ENCODE peak calls at places on chromosomes 5 and 9, in four cellular contexts. One of them, this sample, is unnamed.

GRCh38 chr5:72378636-72379289 is 58.6 kb downstream of the PTCD2 start:
- DNase-seq in PC-3: peak; percentile 91
- DNase-seq in SK-N-SH: peak; percentile 21
- DNase-seq in fibroblast of the aortic adventitia: peak; percentile 92
- DNase-seq in this sample: no peak

GRCh38 chr5:66710557-66710956 is 114.4 kb downstream of the MAST4 start:
- DNase-seq in PC-3: no peak
- DNase-seq in SK-N-SH: no peak
- DNase-seq in fibroblast of the aortic adventitia: peak; percentile 80
- DNase-seq in this sample: no peak

GRCh38 chr9:91847576-91847975 is 102.5 kb downstream of the ROR2 start:
- DNase-seq in PC-3: no peak
- DNase-seq in SK-N-SH: peak; percentile 44
- DNase-seq in fibroblast of the aortic adventitia: peak; percentile 82
- DNase-seq in this sample: no peak

GRCh38 chr5:160493806-160494317 is 72.2 kb downstream of the PTTG1 start:
- DNase-seq in PC-3: no peak
- DNase-seq in SK-N-SH: no peak
- DNase-seq in fibroblast of the aortic adventitia: no peak
- DNase-seq in this sample: no peak

GRCh38 chr9:92807757-92808725 is 43.4 kb upstream of the BICD2 start:
- DNase-seq in PC-3: no peak
- DNase-seq in SK-N-SH: peak; percentile 47
- DNase-seq in fibroblast of the aortic adventitia: no peak
- DNase-seq in this sample: no peak

GRCh38 chr5:10337986-10338385 is 15.5 kb upstream of the MARCHF6 start:
- DNase-seq in PC-3: no peak
- DNase-seq in SK-N-SH: no peak
- DNase-seq in fibroblast of the aortic adventitia: no peak
- DNase-seq in this sample: no peak

GRCh38 chr5:111752426-111752965 is 4.5 kb downstream of the NREP start:
- DNase-seq in PC-3: no peak
- DNase-seq in SK-N-SH: no peak
- DNase-seq in fibroblast of the aortic adventitia: no peak
- DNase-seq in this sample: no peak

GRCh38 chr5:107359916-107360234 is 310.9 kb downstream of the EFNA5 start:
- DNase-seq in PC-3: no peak
- DNase-seq in SK-N-SH: no peak
- DNase-seq in fibroblast of the aortic adventitia: no peak
- DNase-seq in this sample: no peak

GRCh38 chr9:123322771-123323481 is 33.1 kb upstream of the CRB2 start:
- DNase-seq in PC-3: no peak
- DNase-seq in SK-N-SH: no peak
- DNase-seq in fibroblast of the aortic adventitia: no peak
- DNase-seq in this sample: no peak

GRCh38 chr9:113963914-113964739 is 88.0 kb downstream of the ZNF618 start:
- DNase-seq in PC-3: no peak
- DNase-seq in SK-N-SH: no peak
- DNase-seq in fibroblast of the aortic adventitia: peak; percentile 65
- DNase-seq in this sample: no peak

GRCh38 chr9:137064027-137064879 is 6.1 kb downstream of the SAPCD2 start:
- DNase-seq in PC-3: peak; percentile 46
- DNase-seq in SK-N-SH: peak; percentile 89
- DNase-seq in fibroblast of the aortic adventitia: peak; percentile 47
- DNase-seq in this sample: peak; percentile 95

GRCh38 chr9:108382267-108382666 is 473.5 kb downstream of the ACTL7B start:
- DNase-seq in PC-3: no peak
- DNase-seq in SK-N-SH: no peak
- DNase-seq in fibroblast of the aortic adventitia: no peak
- DNase-seq in this sample: no peak

GRCh38 chr5:167678457-167678856 is 613.0 kb upstream of the WWC1 start:
- DNase-seq in PC-3: peak; percentile 31
- DNase-seq in SK-N-SH: no peak
- DNase-seq in fibroblast of the aortic adventitia: no peak
- DNase-seq in this sample: no peak

GRCh38 chr5:137231535-137231934 is 267.6 kb downstream of the SPOCK1 start:
- DNase-seq in PC-3: peak; percentile 69
- DNase-seq in SK-N-SH: no peak
- DNase-seq in fibroblast of the aortic adventitia: peak; percentile 56
- DNase-seq in this sample: no peak

GRCh38 chr9:107389617-107390071 is 99.9 kb downstream of the KLF4 start:
- DNase-seq in PC-3: peak; percentile 4
- DNase-seq in SK-N-SH: no peak
- DNase-seq in fibroblast of the aortic adventitia: peak; percentile 62
- DNase-seq in this sample: no peak

GRCh38 chr9:93052791-93053540 is 5.5 kb upstream of the SUSD3 start:
- DNase-seq in PC-3: no peak
- DNase-seq in SK-N-SH: no peak
- DNase-seq in fibroblast of the aortic adventitia: no peak
- DNase-seq in this sample: peak; percentile 65

GRCh38 chr5:124599048-124599973 is 147.1 kb downstream of the ZNF608 start:
- DNase-seq in PC-3: peak; percentile 48
- DNase-seq in SK-N-SH: peak; percentile 56
- DNase-seq in fibroblast of the aortic adventitia: peak; percentile 54
- DNase-seq in this sample: no peak

GRCh38 chr5:113043491-113043931 is 66.9 kb downstream of the DCP2 start:
- DNase-seq in PC-3: peak; percentile 20
- DNase-seq in SK-N-SH: peak; percentile 88
- DNase-seq in fibroblast of the aortic adventitia: no peak
- DNase-seq in this sample: no peak

GRCh38 chr9:107274953-107275422 is 8.1 kb upstream of the RAD23B start:
- DNase-seq in PC-3: peak; percentile 88
- DNase-seq in SK-N-SH: no peak
- DNase-seq in fibroblast of the aortic adventitia: peak; percentile 99
- DNase-seq in this sample: no peak

GRCh38 chr9:18255158-18255629 is 218.8 kb upstream of the ADAMTSL1 start:
- DNase-seq in PC-3: peak; percentile 88
- DNase-seq in SK-N-SH: peak; percentile 68
- DNase-seq in fibroblast of the aortic adventitia: peak; percentile 93
- DNase-seq in this sample: peak; percentile 60

GRCh38 chr5:158755221-158755620 is 344.5 kb downstream of the EBF1 start:
- DNase-seq in PC-3: no peak
- DNase-seq in SK-N-SH: no peak
- DNase-seq in fibroblast of the aortic adventitia: no peak
- DNase-seq in this sample: no peak

GRCh38 chr5:119347574-119347973 is 8.2 kb upstream of the TNFAIP8 start:
- DNase-seq in PC-3: no peak
- DNase-seq in SK-N-SH: no peak
- DNase-seq in fibroblast of the aortic adventitia: no peak
- DNase-seq in this sample: no peak

GRCh38 chr9:17005085-17005484 is 129.8 kb upstream of the CNTLN start:
- DNase-seq in PC-3: peak; percentile 34
- DNase-seq in SK-N-SH: no peak
- DNase-seq in fibroblast of the aortic adventitia: peak; percentile 84
- DNase-seq in this sample: peak; percentile 47

GRCh38 chr9:123686131-123686848 is 243.6 kb downstream of the DENND1A start:
- DNase-seq in PC-3: peak; percentile 59
- DNase-seq in SK-N-SH: no peak
- DNase-seq in fibroblast of the aortic adventitia: peak; percentile 30
- DNase-seq in this sample: no peak

GRCh38 chr5:133602829-133603380 is 9.4 kb downstream of the FSTL4 start:
- DNase-seq in PC-3: no peak
- DNase-seq in SK-N-SH: no peak
- DNase-seq in fibroblast of the aortic adventitia: no peak
- DNase-seq in this sample: no peak

GRCh38 chr9:107691649-107692048 is 202.1 kb upstream of the KLF4 start:
- DNase-seq in PC-3: no peak
- DNase-seq in SK-N-SH: no peak
- DNase-seq in fibroblast of the aortic adventitia: no peak
- DNase-seq in this sample: no peak

GRCh38 chr5:150780180-150780692 is 1.7 kb downstream of the SMIM3 start:
- DNase-seq in PC-3: no peak
- DNase-seq in SK-N-SH: no peak
- DNase-seq in fibroblast of the aortic adventitia: peak; percentile 39
- DNase-seq in this sample: no peak

GRCh38 chr9:135961277-135961705 is at the start of gene UBAC1:
- DNase-seq in PC-3: peak; percentile 92
- DNase-seq in SK-N-SH: peak; percentile 99
- DNase-seq in fibroblast of the aortic adventitia: peak; percentile 90
- DNase-seq in this sample: peak; percentile 99

GRCh38 chr9:135960328-135961276 is 571 bp downstream of the UBAC1 start:
- DNase-seq in PC-3: no peak
- DNase-seq in SK-N-SH: peak; percentile 80
- DNase-seq in fibroblast of the aortic adventitia: peak; percentile 15
- DNase-seq in this sample: no peak

GRCh38 chr9:135963338-135963737 is 2.2 kb upstream of the UBAC1 start:
- DNase-seq in PC-3: no peak
- DNase-seq in SK-N-SH: no peak
- DNase-seq in fibroblast of the aortic adventitia: no peak
- DNase-seq in this sample: no peak

GRCh38 chr9:135962696-135963307 is 1.6 kb upstream of the UBAC1 start:
- DNase-seq in PC-3: no peak
- DNase-seq in SK-N-SH: no peak
- DNase-seq in fibroblast of the aortic adventitia: no peak
- DNase-seq in this sample: no peak

DNA sequence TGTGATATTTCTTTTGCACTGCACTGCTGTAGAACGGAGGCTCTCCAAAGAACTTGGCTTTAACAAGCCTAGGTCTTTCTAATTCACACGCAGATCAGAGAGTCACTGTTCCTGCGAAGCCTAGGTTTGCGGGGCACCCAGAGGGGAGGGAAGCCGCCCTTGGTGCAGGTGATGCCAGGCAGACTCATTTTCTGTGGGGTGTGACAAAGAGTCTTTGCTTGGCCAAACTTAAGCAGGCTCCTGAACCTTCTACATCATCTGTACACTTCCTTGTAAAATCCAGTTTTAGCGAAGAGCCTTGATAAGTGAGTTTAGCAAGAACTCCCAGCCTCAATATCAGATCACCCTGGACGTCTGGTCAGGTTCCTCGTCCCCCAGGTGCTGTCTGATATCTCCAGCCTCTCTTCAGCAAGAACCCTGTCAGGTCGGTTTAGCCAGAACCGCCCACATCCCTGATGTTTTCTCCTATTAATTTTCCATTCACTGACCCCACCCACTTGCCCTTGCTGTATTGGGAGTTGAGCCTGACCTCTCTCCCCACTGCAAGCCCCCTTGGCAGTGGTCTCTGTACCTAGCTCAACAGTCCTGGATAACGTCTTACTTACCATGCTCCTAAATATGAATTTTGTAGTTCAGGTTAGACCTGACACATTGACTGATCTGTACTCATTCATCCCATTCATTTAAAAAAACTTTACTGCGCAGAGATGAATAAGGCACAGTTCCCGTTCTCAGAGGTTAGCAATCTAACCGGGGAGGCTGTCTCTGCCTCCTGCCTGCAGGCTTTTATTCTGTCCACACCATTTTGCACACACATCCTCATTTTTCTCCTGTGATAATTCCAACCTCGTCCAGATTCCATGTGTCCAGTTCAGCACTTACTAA is 880 bp upstream of the UBAC1 start:
- DNase-seq in PC-3: peak; percentile 18
- DNase-seq in SK-N-SH: peak; percentile 55
- DNase-seq in fibroblast of the aortic adventitia: no peak
- DNase-seq in this sample: no peak
- H3K4me3 ChIP-seq in PC-3: peak overlapping the region; percentile 70
- H3K4me3 ChIP-seq in SK-N-SH: peak overlapping the region; percentile 37
- H3K4me3 ChIP-seq in fibroblast of the aortic adventitia: no peak overlapping the region
- H3K4me3 ChIP-seq in this sample: peak overlapping the region; percentile 79

GRCh38 chr5:179822444-179822990 is 1.8 kb downstream of the SQSTM1 start:
- DNase-seq in PC-3: no peak
- DNase-seq in SK-N-SH: no peak
- DNase-seq in fibroblast of the aortic adventitia: no peak
- DNase-seq in this sample: no peak
- H3K4me3 ChIP-seq in PC-3: peak overlapping the region; percentile 93
- H3K4me3 ChIP-seq in SK-N-SH: peak overlapping the region; percentile 97
- H3K4me3 ChIP-seq in fibroblast of the aortic adventitia: peak overlapping the region; percentile 95
- H3K4me3 ChIP-seq in this sample: peak overlapping the region; percentile 99

DNA sequence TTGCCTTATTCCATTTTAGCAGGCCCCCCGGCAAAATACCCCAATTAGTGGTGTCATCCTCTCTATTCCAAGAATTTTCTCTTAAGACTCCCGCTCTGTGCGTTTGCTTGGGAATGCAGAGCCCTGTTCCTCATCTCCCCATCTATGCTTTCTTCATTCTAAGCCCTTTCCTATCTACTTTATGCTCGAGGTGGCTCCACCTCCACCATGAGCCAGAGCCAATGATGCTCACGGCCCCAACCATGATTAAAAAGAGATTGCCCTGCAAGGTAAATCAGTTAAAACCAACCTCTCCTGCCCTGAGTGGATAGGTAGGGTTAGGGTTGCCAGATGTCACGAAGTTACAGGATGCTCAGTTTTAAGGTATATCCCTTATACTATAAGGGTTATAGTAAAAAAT is 677 bp upstream of the TXNDC15 start:
- DNase-seq in PC-3: no peak
- DNase-seq in SK-N-SH: no peak
- DNase-seq in fibroblast of the aortic adventitia: no peak
- DNase-seq in this sample: no peak
- H3K4me3 ChIP-seq in PC-3: peak overlapping the region; percentile 81
- H3K4me3 ChIP-seq in SK-N-SH: no peak overlapping the region
- H3K4me3 ChIP-seq in fibroblast of the aortic adventitia: peak overlapping the region; percentile 91
- H3K4me3 ChIP-seq in this sample: peak overlapping the region; percentile 91

DNA sequence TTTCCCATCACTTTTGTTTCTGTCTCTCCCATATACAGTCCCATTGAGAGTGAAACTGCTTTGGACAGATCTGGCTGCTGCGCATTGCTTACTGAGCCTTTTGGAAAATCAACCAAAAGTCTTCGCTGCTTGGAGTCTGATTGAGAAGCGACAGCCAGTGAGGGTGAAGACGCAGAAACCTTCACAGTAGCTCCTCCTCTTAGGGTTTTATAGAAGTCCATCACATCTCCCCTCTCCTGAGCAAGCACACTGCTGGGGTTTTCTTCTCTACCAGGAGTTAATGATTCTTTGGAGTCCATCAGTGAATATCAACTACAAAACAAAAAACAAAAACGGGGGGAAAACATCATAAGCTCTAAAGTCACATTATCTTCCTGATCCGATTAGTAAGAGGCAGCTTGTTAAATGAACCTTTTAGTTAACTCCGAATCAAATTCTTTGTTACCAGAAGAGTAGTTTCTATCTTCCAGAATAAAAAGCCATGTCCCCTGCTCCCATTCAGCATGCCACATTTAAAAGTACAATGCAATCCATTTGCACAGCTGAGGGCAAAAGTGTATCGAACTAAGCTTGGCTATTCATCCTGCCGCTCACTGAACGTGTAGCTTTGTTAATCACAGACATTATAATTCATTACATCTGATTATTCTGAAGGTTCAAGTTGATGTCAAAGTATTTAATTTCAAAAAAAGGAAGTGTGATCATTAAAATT is 2.8 kb downstream of the NR3C1 start:
- DNase-seq in PC-3: no peak
- DNase-seq in SK-N-SH: no peak
- DNase-seq in fibroblast of the aortic adventitia: peak; percentile 68
- DNase-seq in this sample: no peak
- H3K4me3 ChIP-seq in PC-3: peak overlapping the region; percentile 92
- H3K4me3 ChIP-seq in SK-N-SH: no peak overlapping the region
- H3K4me3 ChIP-seq in fibroblast of the aortic adventitia: peak overlapping the region; percentile 69
- H3K4me3 ChIP-seq in this sample: peak overlapping the region; percentile 80

GRCh38 chr9:111957856-111958631 is 61.4 kb downstream of the UGCG start:
- DNase-seq in PC-3: peak; percentile 88
- DNase-seq in SK-N-SH: no peak
- DNase-seq in fibroblast of the aortic adventitia: peak; percentile 99
- DNase-seq in this sample: no peak
- H3K4me3 ChIP-seq in PC-3: peak overlapping the region; percentile 54
- H3K4me3 ChIP-seq in SK-N-SH: peak overlapping the region; percentile 41
- H3K4me3 ChIP-seq in fibroblast of the aortic adventitia: peak overlapping the region; percentile 53
- H3K4me3 ChIP-seq in this sample: no peak overlapping the region